ENCODE peak calls at places on chromosomes 11 and 22, in nine cellular contexts. L is SK-N-MC; F is mesendoderm; P is fibroblast of mammary gland; I is thoracic aorta; Z is A549; O is central memory CD8-positive, alpha-beta T cell; Q is H7; C is amniotic stem cell. A is an unnamed sample.

GRCh38 chr11:11777897-11778296 is 63.9 kb upstream of the USP47 start:
- DNase-seq in L (no peak), F (no peak), P (no peak), I (no peak), Z (no peak), O (no peak), Q (no peak), C (no peak), A (no peak)

GRCh38 chr11:72326151-72326842 is 82.3 kb upstream of the PHOX2A start:
- DNase-seq in L (no peak), F (peak; percentile 53), P (peak; percentile 76), I (no peak), Z (no peak), O (no peak), Q (no peak), C (no peak), A (no peak)

GRCh38 chr11:74466916-74467885 is at the start of gene KCNE3:
- DNase-seq in L (no peak), F (peak; percentile 72), P (peak; percentile 20), I (no peak), Z (no peak), O (no peak), Q (peak; percentile 78), C (no peak), A (peak; percentile 14)

GRCh38 chr22:45600791-45601730 is 70.6 kb upstream of the ATXN10 start:
- DNase-seq in L (peak; percentile 55), F (no peak), P (peak; percentile 68), I (no peak), Z (no peak), O (no peak), Q (no peak), C (no peak), A (no peak)

GRCh38 chr11:90204832-90205646 is 17.8 kb downstream of the CHORDC1 start:
- DNase-seq in L (peak; percentile 51), F (peak; percentile 63), P (peak; percentile 75), I (no peak), Z (peak; percentile 32), O (no peak), Q (no peak), C (no peak), A (peak; percentile 68)

GRCh38 chr11:75100314-75100713 is 3.6 kb upstream of the OR2AT4 start:
- DNase-seq in L (no peak), F (peak; percentile 6), P (peak; percentile 77), I (no peak), Z (peak; percentile 52), O (no peak), Q (no peak), C (no peak), A (peak; percentile 80)

GRCh38 chr22:31625661-31626426 is 36.2 kb downstream of the PISD start:
- DNase-seq in L (no peak), F (peak; percentile 87), P (peak; percentile 50), I (no peak), Z (no peak), O (no peak), Q (peak; percentile 97), C (no peak), A (peak; percentile 83)

GRCh38 chr11:126491092-126491491 is 135.6 kb downstream of the ST3GAL4 start:
- DNase-seq in L (no peak), F (no peak), P (no peak), I (no peak), Z (no peak), O (no peak), Q (peak; percentile 71), C (no peak), A (no peak)

GRCh38 chr11:35932641-35933571 is 11.0 kb upstream of the LDLRAD3 start:
- DNase-seq in L (no peak), F (no peak), P (peak; percentile 65), I (no peak), Z (no peak), O (no peak), Q (no peak), C (no peak), A (peak; percentile 24)

GRCh38 chr11:71272161-71272560 is 19.8 kb upstream of the SHANK2 start:
- DNase-seq in L (no peak), F (no peak), P (no peak), I (no peak), Z (no peak), O (no peak), Q (no peak), C (no peak), A (no peak)

GRCh38 chr11:122044086-122044485 is 71.9 kb downstream of the BLID start:
- DNase-seq in L (no peak), F (no peak), P (peak; percentile 34), I (no peak), Z (no peak), O (no peak), Q (no peak), C (no peak), A (peak; percentile 35)